ENCODE peak calls at places on chromosomes 5 and 9, in nine cellular contexts. N is body of pancreas; K is cardiac muscle cell; Y is uterus; V is sigmoid colon; Z is PC-3; D is CD4-positive, CD25-positive, alpha-beta regulatory T cell; U is neural progenitor cell; L is stomach. M is an unnamed sample.

GRCh38 chr5:131329187-131329540 is 65.3 kb downstream of the CDC42SE2 start:
- DNase-seq in N (no peak), K (no peak), Y (no peak), V (no peak), Z (no peak), D (no peak), U (no peak), L (no peak), M (no peak)

GRCh38 chr9:131817627-131818026 is 77.8 kb upstream of the RAPGEF1 start:
- DNase-seq in N (peak; percentile 3), K (no peak), Y (no peak), V (no peak), Z (no peak), D (no peak), U (no peak), L (no peak), M (no peak)

GRCh38 chr9:130451509-130452388 is 7.0 kb downstream of the ASS1 start:
- DNase-seq in N (peak; percentile 88), K (peak; percentile 99), Y (peak; percentile 94), V (peak; percentile 97), Z (peak; percentile 84), D (no peak), U (no peak), L (peak; percentile 89), M (peak; percentile 62)

GRCh38 chr5:163661358-163661757 is 155.9 kb downstream of the MAT2B start:
- DNase-seq in N (no peak), K (no peak), Y (no peak), V (no peak), Z (no peak), D (no peak), U (no peak), L (no peak), M (no peak)

GRCh38 chr9:19643875-19644274 is 145.0 kb downstream of the SLC24A2 start:
- DNase-seq in N (no peak), K (no peak), Y (no peak), V (no peak), Z (no peak), D (no peak), U (no peak), L (no peak), M (peak; percentile 6)

GRCh38 chr9:137318976-137319375 is 16.9 kb upstream of the NRARP start:
- DNase-seq in N (no peak), K (no peak), Y (peak; percentile 31), V (peak; percentile 61), Z (no peak), D (no peak), U (peak; percentile 80), L (peak; percentile 25), M (no peak)

GRCh38 chr5:75510836-75511434 is 494 bp downstream of the CERT1 start:
- DNase-seq in N (peak; percentile 52), K (no peak), Y (peak; percentile 40), V (peak; percentile 71), Z (peak; percentile 5), D (no peak), U (peak; percentile 76), L (no peak), M (no peak)

GRCh38 chr5:1846583-1846982 is 36.1 kb downstream of the IRX4 start:
- DNase-seq in N (no peak), K (no peak), Y (no peak), V (no peak), Z (no peak), D (no peak), U (no peak), L (no peak), M (no peak)

GRCh38 chr5:142677212-142677611 is 8.7 kb downstream of the FGF1 start:
- DNase-seq in N (no peak), K (no peak), Y (no peak), V (no peak), Z (peak; percentile 63), D (no peak), U (no peak), L (no peak), M (no peak)

GRCh38 chr5:10288600-10289213 is 19.0 kb downstream of the CMBL start:
- DNase-seq in N (peak; percentile 94), K (no peak), Y (no peak), V (no peak), Z (peak; percentile 43), D (peak; percentile 15), U (no peak), L (peak; percentile 96), M (no peak)

GRCh38 chr5:10563940-10564837 is at the start of gene ANKRD33B:
- DNase-seq in N (peak; percentile 51), K (peak; percentile 71), Y (peak; percentile 72), V (peak; percentile 74), Z (peak; percentile 88), D (peak; percentile 77), U (peak; percentile 90), L (peak; percentile 49), M (no peak)

GRCh38 chr9:101485873-101486692 is 47.6 kb upstream of the RNF20 start:
- DNase-seq in N (peak; percentile 44), K (peak; percentile 9), Y (peak; percentile 37), V (no peak), Z (no peak), D (no peak), U (peak; percentile 68), L (peak; percentile 48), M (no peak)

GRCh38 chr9:126421567-126422428 is 95.2 kb downstream of the MVB12B start:
- DNase-seq in N (peak; percentile 28), K (no peak), Y (no peak), V (no peak), Z (no peak), D (no peak), U (peak; percentile 57), L (no peak), M (no peak)

GRCh38 chr5:74256947-74257573 is 383.5 kb downstream of the ENC1 start:
- DNase-seq in N (no peak), K (no peak), Y (no peak), V (no peak), Z (no peak), D (no peak), U (no peak), L (no peak), M (no peak)

GRCh38 chr9:1462626-1463308 is 412.6 kb downstream of the DMRT2 start:
- DNase-seq in N (no peak), K (no peak), Y (no peak), V (no peak), Z (peak; percentile 80), D (no peak), U (no peak), L (no peak), M (peak; percentile 53)

GRCh38 chr5:83430130-83431010 is 41.2 kb upstream of the VCAN start:
- DNase-seq in N (peak; percentile 71), K (peak; percentile 82), Y (peak; percentile 23), V (peak; percentile 74), Z (peak; percentile 78), D (peak; percentile 39), U (peak; percentile 90), L (peak; percentile 55), M (peak; percentile 10)

GRCh38 chr5:173825215-173825865 is 62.8 kb upstream of the CPEB4 start:
- DNase-seq in N (no peak), K (peak; percentile 50), Y (no peak), V (no peak), Z (no peak), D (no peak), U (no peak), L (no peak), M (no peak)

GRCh38 chr9:68417762-68418161 is 61.4 kb downstream of the PGM5 start:
- DNase-seq in N (no peak), K (no peak), Y (no peak), V (no peak), Z (no peak), D (no peak), U (peak; percentile 20), L (no peak), M (no peak)

GRCh38 chr9:68416891-68417570 is 60.6 kb downstream of the PGM5 start:
- DNase-seq in N (no peak), K (peak; percentile 8), Y (no peak), V (no peak), Z (peak; percentile 49), D (no peak), U (peak; percentile 58), L (no peak), M (no peak)

GRCh38 chr9:68418259-68418845 is 61.9 kb downstream of the PGM5 start:
- DNase-seq in N (no peak), K (no peak), Y (no peak), V (no peak), Z (no peak), D (no peak), U (peak; percentile 18), L (no peak), M (no peak)
- H3K27ac ChIP-seq in N (no peak overlapping the region), K (peak overlapping the region; percentile 87), Y (peak overlapping the region; percentile 39), V (peak overlapping the region; percentile 71), Z (no peak overlapping the region), D (no peak overlapping the region), U (no peak overlapping the region), L (peak overlapping the region; percentile 33), M (no peak overlapping the region)

DNA sequence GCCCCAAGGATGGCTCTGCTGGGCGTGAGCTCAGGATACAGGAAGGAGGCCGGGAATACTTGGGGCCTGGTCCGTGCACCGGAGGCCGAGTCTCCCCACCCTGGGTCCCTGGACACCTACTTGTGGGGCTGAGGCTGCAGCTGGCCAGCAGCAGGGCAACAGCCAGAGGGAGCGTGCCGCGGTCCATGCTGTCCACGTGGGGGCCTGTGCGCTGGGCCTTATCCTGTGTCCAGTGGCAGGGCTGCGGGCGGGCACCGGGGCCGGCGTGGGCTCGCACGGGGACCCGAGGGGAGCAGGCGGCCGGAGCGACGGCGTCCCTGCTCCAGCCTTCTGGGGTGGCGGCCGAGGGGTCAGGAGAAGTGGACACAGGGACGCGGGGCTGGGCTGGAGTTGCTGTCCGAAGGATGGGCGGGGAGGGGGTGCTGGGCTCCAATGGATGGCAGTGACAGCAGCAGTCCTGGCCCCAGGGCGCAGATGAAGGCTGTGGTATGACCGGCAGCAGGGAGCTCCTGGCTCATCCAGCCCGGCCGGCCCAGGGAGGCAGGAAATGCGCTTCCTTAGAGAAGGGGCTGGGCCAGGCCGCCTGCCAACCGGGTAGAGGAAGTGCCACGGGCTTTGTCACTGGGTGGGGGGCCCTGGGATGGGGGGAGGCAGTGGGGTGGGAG is at the start of gene ENG:
- DNase-seq in N (peak; percentile 60), K (peak; percentile 79), Y (peak; percentile 77), V (peak; percentile 90), Z (no peak), D (no peak), U (no peak), L (peak; percentile 54), M (no peak)
- H3K27ac ChIP-seq in N (peak within 1 kb of the TSS; percentile 72), K (peak within 1 kb of the TSS; percentile 72), Y (peak within 1 kb of the TSS; percentile 89), V (peak within 1 kb of the TSS; percentile 76), Z (no peak within 1 kb of the TSS), D (peak within 1 kb of the TSS; percentile 24), U (no peak within 1 kb of the TSS), L (peak within 1 kb of the TSS; percentile 84), M (no peak within 1 kb of the TSS)

DNA sequence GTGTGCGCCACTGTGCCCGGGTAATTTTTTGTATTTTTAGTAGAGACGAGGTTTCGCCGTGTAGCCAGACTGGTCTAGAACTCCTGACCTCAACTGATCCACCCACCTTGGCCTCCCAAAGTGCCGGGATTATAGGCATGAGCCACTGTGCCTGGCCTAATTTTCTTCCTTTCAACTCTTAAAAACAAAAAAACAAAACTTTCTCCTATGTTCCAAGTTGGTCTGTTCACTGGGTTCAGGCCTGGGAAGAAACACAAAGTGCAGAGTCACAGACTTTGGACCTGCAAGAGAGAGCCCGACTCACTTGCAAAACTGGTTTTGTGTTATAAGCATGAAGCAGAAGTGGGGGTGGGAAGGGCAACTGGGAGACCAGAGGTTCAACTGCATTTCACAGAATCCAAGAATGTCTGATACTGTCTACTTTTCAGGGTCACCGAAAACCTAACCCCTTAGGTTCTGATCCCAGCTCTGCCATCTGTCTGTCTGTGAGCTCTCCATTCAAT is 5.2 kb upstream of the HDHD3 start:
- DNase-seq in N (peak; percentile 94), K (no peak), Y (no peak), V (no peak), Z (peak; percentile 70), D (no peak), U (no peak), L (peak; percentile 75), M (peak; percentile 43)
- H3K27ac ChIP-seq in N (peak overlapping the region; percentile 99), K (no peak overlapping the region), Y (no peak overlapping the region), V (no peak overlapping the region), Z (peak overlapping the region; percentile 74), D (no peak overlapping the region), U (no peak overlapping the region), L (peak overlapping the region; percentile 79), M (peak overlapping the region; percentile 42)

GRCh38 chr5:149936044-149936699 is 8.4 kb downstream of the PDE6A start:
- DNase-seq in N (no peak), K (no peak), Y (no peak), V (no peak), Z (no peak), D (no peak), U (no peak), L (no peak), M (no peak)
- H3K27ac ChIP-seq in N (no peak overlapping the region), K (no peak overlapping the region), Y (no peak overlapping the region), V (no peak overlapping the region), Z (peak overlapping the region; percentile 91), D (no peak overlapping the region), U (no peak overlapping the region), L (no peak overlapping the region), M (peak overlapping the region; percentile 53)

M was measured in epithelial cell of prostate.